ENCODE peak calls at places on chromosomes 4 and X, in ten cellular contexts. L is PC-3, U is IMR-90, W is heart left ventricle, B is astrocyte of the cerebellum, S is sigmoid colon, Y is GM12865, Q is astrocyte of the spinal cord, H is neural crest cell, V is pancreas. C is an unnamed sample.

GRCh38 chr4:111943796-111944203 is 201.5 kb upstream of the FAM241A start:
- DNase-seq in L (peak), U (no peak), W (no peak), B (no peak), S (no peak), Y (peak), Q (peak), H (peak), V (peak), C (no peak)

GRCh38 chrX:130772313-130773140 is 130.5 kb downstream of the ENOX2 start:
- DNase-seq in L (peak), U (peak), W (no peak), B (peak), S (no peak), Y (no peak), Q (peak), H (no peak), V (no peak), C (no peak)

GRCh38 chrX:29535212-29536162 is 679.9 kb upstream of the MAGEB2 start:
- DNase-seq in L (peak), U (peak), W (no peak), B (peak), S (no peak), Y (no peak), Q (peak), H (no peak), V (no peak), C (no peak)

GRCh38 chr4:100489316-100489715 is 28.5 kb downstream of the EMCN start:
- DNase-seq in L (no peak), U (peak), W (no peak), B (no peak), S (no peak), Y (no peak), Q (no peak), H (no peak), V (no peak), C (no peak)

GRCh38 chrX:63434665-63435064 is 83.5 kb upstream of the SPIN4 start:
- DNase-seq in L (peak), U (peak), W (no peak), B (no peak), S (no peak), Y (no peak), Q (no peak), H (no peak), V (no peak), C (no peak)

GRCh38 chr4:9969526-9970398 is 51.5 kb downstream of the SLC2A9 start:
- DNase-seq in L (no peak), U (no peak), W (no peak), B (no peak), S (no peak), Y (no peak), Q (no peak), H (no peak), V (no peak), C (no peak)

GRCh38 chr4:8050555-8051206 is 107.9 kb downstream of the ABLIM2 start:
- DNase-seq in L (no peak), U (peak), W (peak), B (peak), S (peak), Y (no peak), Q (peak), H (peak), V (peak), C (no peak)

GRCh38 chr4:117324851-117325491 is 239.6 kb upstream of the TRAM1L1 start:
- DNase-seq in L (peak), U (peak), W (no peak), B (peak), S (no peak), Y (peak), Q (peak), H (no peak), V (no peak), C (no peak)

GRCh38 chr4:133147922-133148689 is 988 bp upstream of the PCDH10 start:
- DNase-seq in L (peak), U (peak), W (no peak), B (no peak), S (peak), Y (no peak), Q (peak), H (peak), V (no peak), C (no peak)

GRCh38 chrX:11437642-11438379 is 144.6 kb downstream of the AMELX start:
- DNase-seq in L (peak), U (peak), W (peak), B (peak), S (no peak), Y (no peak), Q (peak), H (no peak), V (no peak), C (no peak)

GRCh38 chrX:153352858-153353257 is 18.9 kb downstream of the ZNF275 start:
- DNase-seq in L (no peak), U (no peak), W (no peak), B (no peak), S (no peak), Y (no peak), Q (no peak), H (no peak), V (no peak), C (no peak)

GRCh38 chr4:76305971-76306881 is at the start of gene STBD1:
- DNase-seq in L (peak), U (peak), W (peak), B (no peak), S (peak), Y (peak), Q (peak), H (peak), V (peak), C (no peak)

GRCh38 chr4:139704915-139705485 is 39.4 kb downstream of the MGST2 start:
- DNase-seq in L (peak), U (peak), W (no peak), B (no peak), S (no peak), Y (no peak), Q (no peak), H (no peak), V (no peak), C (no peak)

GRCh38 chr4:66640216-66640615 is 905.1 kb downstream of the CENPC start:
- DNase-seq in L (no peak), U (no peak), W (no peak), B (no peak), S (no peak), Y (no peak), Q (no peak), H (no peak), V (no peak), C (no peak)

GRCh38 chrX:45747905-45748304 is 547.2 kb upstream of the DIPK2B start:
- DNase-seq in L (peak), U (no peak), W (no peak), B (no peak), S (no peak), Y (no peak), Q (peak), H (no peak), V (no peak), C (no peak)

GRCh38 chr4:3302786-3303444 is 10.1 kb downstream of the RGS12 start:
- DNase-seq in L (no peak), U (no peak), W (no peak), B (no peak), S (no peak), Y (no peak), Q (no peak), H (no peak), V (no peak), C (peak)

GRCh38 chr4:153514001-153514526 is 47.9 kb downstream of the TMEM131L start:
- DNase-seq in L (peak), U (peak), W (no peak), B (peak), S (no peak), Y (no peak), Q (peak), H (no peak), V (no peak), C (no peak)

GRCh38 chr4:150357829-150358228 is 224.1 kb upstream of the MAB21L2 start:
- DNase-seq in L (no peak), U (no peak), W (no peak), B (no peak), S (no peak), Y (no peak), Q (no peak), H (no peak), V (no peak), C (no peak)

GRCh38 chr4:93317571-93317970 is 511.0 kb upstream of the ATOH1 start:
- DNase-seq in L (peak), U (no peak), W (no peak), B (no peak), S (no peak), Y (no peak), Q (no peak), H (no peak), V (no peak), C (no peak)

GRCh38 chr4:23999714-24000113 is 109.9 kb upstream of the PPARGC1A start:
- DNase-seq in L (peak), U (peak), W (no peak), B (no peak), S (no peak), Y (no peak), Q (peak), H (no peak), V (no peak), C (no peak)

GRCh38 chr4:139920552-139920951 is 233.4 kb downstream of the MAML3 start:
- DNase-seq in L (no peak), U (no peak), W (no peak), B (no peak), S (no peak), Y (no peak), Q (no peak), H (no peak), V (no peak), C (no peak)

GRCh38 chrX:53186363-53186762 is 38.6 kb downstream of the KDM5C start:
- DNase-seq in L (peak), U (peak), W (no peak), B (no peak), S (no peak), Y (no peak), Q (no peak), H (no peak), V (no peak), C (no peak)

GRCh38 chr4:93469560-93469959 is 359.0 kb upstream of the ATOH1 start:
- DNase-seq in L (no peak), U (no peak), W (no peak), B (no peak), S (no peak), Y (no peak), Q (no peak), H (no peak), V (no peak), C (no peak)

GRCh38 chr4:6498511-6499240 is 26.3 kb upstream of the PPP2R2C start:
- DNase-seq in L (no peak), U (no peak), W (no peak), B (no peak), S (no peak), Y (no peak), Q (no peak), H (no peak), V (no peak), C (no peak)
- TF ChIP-seq CTCF in L (no peak), U (no peak), W (no peak), B (no peak), S (no peak), Y (no peak), Q (no peak), H (no peak), V (no peak), C (no peak)

DNA sequence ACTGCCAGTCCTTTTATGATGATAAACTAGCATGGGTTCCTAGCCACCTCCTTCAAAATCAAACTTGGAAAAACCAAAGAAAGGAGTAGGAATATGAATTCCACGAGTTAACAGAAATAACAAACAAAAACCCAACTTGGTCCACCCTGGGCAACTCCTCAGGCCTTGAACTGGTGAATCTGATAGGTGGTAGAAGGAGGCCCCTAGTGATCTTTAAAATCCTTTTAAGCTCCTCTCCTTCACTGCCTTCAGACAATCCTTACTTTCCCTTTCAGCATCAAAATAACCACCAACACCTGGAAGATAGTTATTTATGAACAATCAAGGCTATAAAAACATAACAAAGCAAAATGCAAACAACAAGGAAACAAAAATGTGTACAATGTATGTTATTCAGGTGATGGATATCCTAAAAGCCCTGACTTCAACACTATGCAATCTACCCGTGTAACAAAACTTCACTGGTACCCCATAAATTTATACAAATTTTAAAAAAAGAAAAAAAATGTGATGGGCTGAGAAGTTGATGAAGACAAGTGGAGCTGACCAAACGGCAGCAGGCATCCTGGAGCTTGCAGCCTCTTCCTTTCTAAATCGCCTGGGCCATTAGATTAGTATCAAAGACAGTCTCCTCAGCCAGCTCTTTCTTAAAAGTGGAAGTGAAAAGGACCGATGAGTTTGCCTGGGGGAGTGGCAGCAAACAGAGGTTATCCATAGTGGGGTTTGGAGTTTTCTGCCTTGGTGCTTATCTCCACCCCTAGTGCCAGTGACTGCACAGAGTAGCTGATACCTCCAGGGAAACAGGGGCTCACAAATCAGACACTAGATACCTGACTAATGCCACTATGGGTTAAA is 179.6 kb downstream of the TMA16 start:
- DNase-seq in L (no peak), U (no peak), W (no peak), B (no peak), S (no peak), Y (no peak), Q (no peak), H (no peak), V (no peak), C (no peak)
- TF ChIP-seq CTCF in L (no peak), U (no peak), W (no peak), B (no peak), S (no peak), Y (no peak), Q (no peak), H (no peak), V (no peak), C (no peak)

GRCh38 chr4:142984871-142985585 is 138.9 kb upstream of the INPP4B start:
- DNase-seq in L (peak), U (peak), W (no peak), B (peak), S (no peak), Y (peak), Q (peak), H (no peak), V (no peak), C (no peak)
- TF ChIP-seq CTCF in L (peak), U (peak), W (peak), B (peak), S (no peak), Y (peak), Q (peak), H (peak), V (no peak), C (peak)

GRCh38 chr4:136400829-136401228 is 1131.5 kb downstream of the PCDH18 start:
- DNase-seq in L (no peak), U (no peak), W (no peak), B (no peak), S (no peak), Y (no peak), Q (no peak), H (no peak), V (no peak), C (no peak)
- TF ChIP-seq CTCF in L (no peak), U (no peak), W (no peak), B (peak), S (no peak), Y (no peak), Q (peak), H (no peak), V (no peak), C (no peak)

GRCh38 chr4:169286562-169287301 is 16.0 kb upstream of the SH3RF1 start:
- DNase-seq in L (no peak), U (peak), W (no peak), B (no peak), S (no peak), Y (peak), Q (no peak), H (no peak), V (no peak), C (no peak)
- TF ChIP-seq CTCF in L (no peak), U (no peak), W (no peak), B (peak), S (no peak), Y (peak), Q (no peak), H (peak), V (no peak), C (peak)

DNA sequence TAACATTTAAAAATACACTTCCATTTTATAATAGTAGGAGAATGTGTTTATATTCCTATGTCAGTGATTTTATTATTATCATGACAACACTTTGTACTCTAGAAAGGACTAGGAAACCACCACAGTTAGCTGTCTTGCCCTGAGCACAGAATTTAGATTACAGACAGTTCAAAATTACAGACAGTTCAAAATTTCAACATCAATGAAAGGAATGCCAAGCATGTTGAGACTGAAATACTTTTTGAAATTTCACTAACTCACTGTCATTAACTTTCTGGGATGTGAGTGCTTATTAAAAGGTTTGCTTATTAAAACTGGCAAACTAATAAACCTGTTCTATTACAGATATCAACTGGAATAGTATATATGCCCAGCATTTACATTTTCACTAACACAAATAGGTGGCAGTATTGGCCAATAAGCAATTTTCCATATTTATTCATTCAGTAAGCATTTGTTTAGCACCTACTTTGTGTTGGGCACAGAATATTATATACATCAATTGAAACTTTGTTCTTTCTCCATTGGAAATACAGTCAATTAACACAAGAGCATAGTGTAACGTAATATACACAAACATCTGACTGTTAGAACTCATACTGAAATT is 179.4 kb downstream of the FBXW7 start:
- DNase-seq in L (no peak), U (peak), W (no peak), B (no peak), S (no peak), Y (no peak), Q (no peak), H (no peak), V (no peak), C (no peak)
- TF ChIP-seq CTCF in L (peak), U (peak), W (no peak), B (no peak), S (no peak), Y (no peak), Q (no peak), H (no peak), V (no peak), C (no peak)